ENCODE peak calls at places on chromosomes 2 and 18, in six cellular contexts. S is HepG2, T is sigmoid colon, B is tibial nerve, I is suprapubic skin, M is K562. O is an unnamed sample.

GRCh38 chr2:70440621-70441020 is 113.0 kb downstream of the TGFA start:
- DNase-seq in S (no peak), T (no peak), B (no peak), I (no peak), M (no peak), O (no peak)

GRCh38 chr2:140585016-140585415 is 1545.8 kb downstream of the LRP1B start:
- DNase-seq in S (no peak), T (no peak), B (no peak), I (no peak), M (no peak), O (no peak)

GRCh38 chr2:172888704-172889103 is 153.1 kb downstream of the RAPGEF4 start:
- DNase-seq in S (no peak), T (no peak), B (no peak), I (no peak), M (no peak), O (no peak)

GRCh38 chr2:85318222-85319182 is 9.3 kb downstream of the TGOLN2 start:
- DNase-seq in S (no peak), T (peak; percentile 57), B (no peak), I (peak; percentile 43), M (no peak), O (no peak)

GRCh38 chr2:203327918-203328734 is at the start of gene ABI2:
- DNase-seq in S (peak; percentile 84), T (peak; percentile 91), B (peak; percentile 56), I (peak; percentile 87), M (peak; percentile 87), O (peak; percentile 80)

GRCh38 chr2:25566094-25566493 is 107.3 kb downstream of the DTNB start:
- DNase-seq in S (no peak), T (no peak), B (no peak), I (no peak), M (no peak), O (no peak)

GRCh38 chr2:73114273-73114867 is 1.6 kb upstream of the RAB11FIP5 start:
- DNase-seq in S (no peak), T (no peak), B (no peak), I (no peak), M (no peak), O (no peak)

GRCh38 chr2:148209598-148209997 is 188.7 kb downstream of the MBD5 start:
- DNase-seq in S (peak; percentile 48), T (no peak), B (no peak), I (no peak), M (peak; percentile 23), O (no peak)

GRCh38 chr18:40413160-40413559 is 1541.9 kb upstream of the PIK3C3 start:
- DNase-seq in S (peak; percentile 2), T (no peak), B (no peak), I (no peak), M (no peak), O (peak; percentile 19)

GRCh38 chr2:189542145-189542882 is 38.3 kb downstream of the SLC40A1 start:
- DNase-seq in S (peak; percentile 87), T (no peak), B (no peak), I (no peak), M (no peak), O (peak; percentile 77)

GRCh38 chr2:9345997-9346396 is 77.3 kb downstream of the ITGB1BP1 start:
- DNase-seq in S (no peak), T (no peak), B (no peak), I (no peak), M (no peak), O (no peak)

GRCh38 chr18:323253-323622 is 55.4 kb upstream of the THOC1 start:
- DNase-seq in S (peak; percentile 87), T (no peak), B (no peak), I (no peak), M (no peak), O (no peak)

GRCh38 chr2:1769703-1770422 is 25.5 kb upstream of the PXDN start:
- DNase-seq in S (peak; percentile 65), T (peak; percentile 87), B (peak; percentile 35), I (peak; percentile 62), M (peak; percentile 71), O (peak; percentile 88)

GRCh38 chr18:30971338-30971956 is 71.1 kb downstream of the DSC3 start:
- DNase-seq in S (peak; percentile 21), T (no peak), B (no peak), I (no peak), M (peak; percentile 20), O (no peak)

GRCh38 chr18:44609210-44609941 is 71.3 kb upstream of the SETBP1 start:
- DNase-seq in S (no peak), T (no peak), B (no peak), I (no peak), M (no peak), O (no peak)

GRCh38 chr2:37561615-37562569 is 109.5 kb downstream of the CDC42EP3 start:
- DNase-seq in S (peak; percentile 13), T (no peak), B (no peak), I (no peak), M (peak; percentile 87), O (no peak)

GRCh38 chr2:196170681-196171247 is 614 bp downstream of the STK17B start:
- DNase-seq in S (peak; percentile 9), T (no peak), B (no peak), I (peak; percentile 69), M (no peak), O (peak; percentile 34)

GRCh38 chr18:68916734-68917133 is 118.9 kb downstream of the CCDC102B start:
- DNase-seq in S (peak; percentile 46), T (no peak), B (no peak), I (no peak), M (no peak), O (no peak)

GRCh38 chr2:1784087-1784486 is 39.8 kb upstream of the PXDN start:
- DNase-seq in S (no peak), T (no peak), B (no peak), I (peak; percentile 29), M (no peak), O (no peak)

GRCh38 chr2:84904717-84905174 is 710 bp upstream of the TMSB10 start:
- DNase-seq in S (no peak), T (peak; percentile 95), B (peak; percentile 82), I (peak; percentile 92), M (peak; percentile 60), O (peak; percentile 90)

GRCh38 chr2:12556762-12557161 is 160.0 kb upstream of the TRIB2 start:
- DNase-seq in S (no peak), T (no peak), B (no peak), I (no peak), M (peak; percentile 35), O (no peak)

DNA sequence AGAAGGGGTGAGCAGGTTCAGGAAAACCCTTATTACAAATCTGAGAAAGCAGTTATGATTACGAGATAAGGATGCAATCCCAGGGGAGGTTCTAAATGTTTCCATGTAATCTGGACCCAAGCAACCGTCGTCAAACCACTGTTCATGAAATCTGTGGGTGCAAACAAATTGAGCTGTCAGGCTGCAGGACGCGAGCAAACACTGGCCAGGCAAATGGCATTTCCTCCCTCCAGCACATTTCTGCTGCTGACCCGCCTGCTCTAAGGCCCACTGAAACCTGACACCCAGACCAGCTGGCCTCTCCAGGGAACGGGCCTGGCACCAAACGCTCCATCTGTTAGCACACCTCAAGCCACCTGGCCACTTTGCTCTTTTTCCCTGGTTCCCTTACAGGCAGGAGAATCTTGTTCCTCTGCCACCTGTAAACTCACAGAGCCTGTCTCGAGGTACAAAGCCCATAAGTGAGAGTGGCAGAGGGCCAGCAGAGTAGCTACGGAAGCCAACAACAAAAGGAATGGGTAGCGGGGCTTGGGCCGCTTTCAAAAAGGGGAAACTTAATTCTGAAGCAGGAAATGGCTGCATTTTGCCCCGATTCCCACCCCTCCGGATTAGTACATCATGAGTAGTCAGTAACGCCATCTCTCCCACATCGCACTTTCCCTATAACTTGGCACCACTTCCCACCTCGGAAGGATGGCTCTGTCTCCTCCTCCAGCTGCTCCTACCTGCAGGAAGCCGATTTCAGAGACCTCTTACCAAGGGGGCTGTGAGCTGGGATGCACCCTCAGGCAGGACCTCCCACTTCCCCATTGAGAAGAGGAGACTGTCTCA is 26.4 kb downstream of the CRACDL start:
- DNase-seq in S (peak; percentile 82), T (no peak), B (no peak), I (no peak), M (no peak), O (peak; percentile 19)
- TF ChIP-seq EP300 in S (no peak), T (no peak), B (no peak), I (no peak), M (no peak), O (no peak)

GRCh38 chr2:239303711-239304532 is 96.9 kb downstream of the HDAC4 start:
- DNase-seq in S (no peak), T (peak; percentile 68), B (peak; percentile 10), I (peak; percentile 59), M (no peak), O (peak; percentile 18)
- TF ChIP-seq EP300 in S (no peak), T (no peak), B (no peak), I (no peak), M (no peak), O (no peak)

GRCh38 chr2:66446178-66446860 is 11.4 kb downstream of the MEIS1 start:
- DNase-seq in S (no peak), T (peak; percentile 84), B (no peak), I (peak; percentile 66), M (no peak), O (no peak)
- TF ChIP-seq EP300 in S (no peak), T (no peak), B (no peak), I (no peak), M (no peak), O (no peak)

GRCh38 chr2:54691439-54692135 is 31.9 kb upstream of the EML6 start:
- DNase-seq in S (peak; percentile 78), T (no peak), B (no peak), I (no peak), M (peak; percentile 54), O (no peak)
- TF ChIP-seq EP300 in S (no peak), T (no peak), B (no peak), I (no peak), M (no peak), O (no peak)

DNA sequence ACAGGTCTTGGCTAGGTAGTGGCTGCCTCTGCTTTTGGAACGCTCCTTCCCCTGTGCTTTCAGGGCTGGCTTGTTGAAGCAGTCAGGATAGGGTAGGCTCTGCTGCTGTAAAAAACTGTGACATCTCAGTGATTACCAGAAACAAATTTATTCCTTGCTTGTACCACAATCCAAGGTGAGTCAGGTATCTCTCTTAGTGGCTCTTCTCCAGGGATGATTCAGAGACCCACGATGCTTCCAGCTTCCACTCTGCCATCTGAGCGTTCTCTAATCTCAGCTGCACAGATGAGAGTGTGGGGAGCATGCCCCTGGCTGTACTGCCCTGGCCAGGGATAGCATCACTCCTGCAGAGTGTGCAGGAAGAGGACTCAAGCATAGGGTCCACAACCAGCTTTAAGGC is 174.9 kb downstream of the VAPA start:
- DNase-seq in S (no peak), T (no peak), B (no peak), I (no peak), M (no peak), O (no peak)
- TF ChIP-seq EP300 in S (no peak), T (no peak), B (no peak), I (no peak), M (no peak), O (no peak)

O was measured in transverse colon.